ENCODE peak calls at places on chromosomes 4 and X, in five cellular contexts. T is iPS DF 6.9, E is neuronal stem cell, Z is MM.1S, B is body of pancreas. V is an unnamed sample. For H3K4me1, the result is how much of the 10 kb centered on the place peaks cover.

GRCh38 chr4:8730681-8731080 is 138.1 kb downstream of the CPZ start:
- DNase-seq in T (no peak), E (no peak), Z (no peak), B (no peak), V (peak)

GRCh38 chrX:134426285-134426684 is 33.7 kb upstream of the HPRT1 start:
- DNase-seq in T (no peak), E (no peak), Z (no peak), B (no peak), V (no peak)

GRCh38 chrX:140503714-140504351 is 1.0 kb downstream of the SOX3 start:
- DNase-seq in T (no peak), E (no peak), Z (no peak), B (peak), V (no peak)

GRCh38 chr4:139171878-139172691 is 4.9 kb downstream of the ELF2 start:
- DNase-seq in T (no peak), E (no peak), Z (no peak), B (no peak), V (peak)

GRCh38 chr4:3320361-3321023 is 27.7 kb downstream of the RGS12 start:
- DNase-seq in T (no peak), E (no peak), Z (no peak), B (peak), V (no peak)

GRCh38 chr4:149972407-149972806 is 105.8 kb upstream of the DCLK2 start:
- DNase-seq in T (no peak), E (no peak), Z (no peak), B (no peak), V (no peak)

GRCh38 chrX:150845091-150845490 is 53.4 kb downstream of the CD99L2 start:
- DNase-seq in T (no peak), E (no peak), Z (no peak), B (no peak), V (no peak)

GRCh38 chr4:1547863-1548637 is 136.1 kb downstream of the FAM53A start:
- DNase-seq in T (no peak), E (no peak), Z (no peak), B (no peak), V (no peak)

GRCh38 chr4:15007201-15007600 is 4.9 kb downstream of the CPEB2 start:
- DNase-seq in T (no peak), E (no peak), Z (no peak), B (no peak), V (peak)

GRCh38 chr4:106245176-106245575 is 70.8 kb downstream of the TBCK start:
- DNase-seq in T (no peak), E (no peak), Z (no peak), B (no peak), V (no peak)

DNA sequence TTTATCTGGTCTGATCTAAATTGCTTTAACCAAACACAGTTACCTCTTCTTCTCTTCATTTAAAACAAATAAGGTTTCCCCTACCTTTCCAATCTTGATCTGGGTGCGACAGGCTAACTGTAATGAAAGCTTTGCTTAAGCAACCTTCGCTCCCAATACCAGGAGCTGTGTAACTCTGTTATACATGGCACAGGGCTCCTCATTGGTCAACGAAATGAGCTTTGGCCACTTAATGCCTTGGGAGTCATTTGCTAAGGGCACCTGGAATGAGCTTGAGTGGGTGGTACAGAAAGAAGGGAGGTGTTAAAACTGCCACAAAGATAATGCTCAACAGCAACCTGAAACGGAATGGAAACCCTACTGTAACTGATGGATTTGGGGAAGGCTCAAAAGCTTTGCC is 140.5 kb downstream of the CHRNA9 start:
- DNase-seq in T (no peak), E (no peak), Z (no peak), B (no peak), V (no peak)
- H3K27ac ChIP-seq in T (no peak), E (no peak), Z (no peak), B (peak), V (no peak)

GRCh38 chr4:184898793-184899192 is 73.0 kb upstream of the ACSL1 start:
- DNase-seq in T (no peak), E (no peak), Z (no peak), B (no peak), V (no peak)
- H3K4me1 ChIP-seq in T (under half), E (under half), Z (under half), B (under half), V (under half)

GRCh38 chrX:23052324-23052723 is 52.6 kb downstream of the DDX53 start:
- DNase-seq in T (no peak), E (no peak), Z (no peak), B (no peak), V (no peak)
- H3K27ac ChIP-seq in T (no peak), E (no peak), Z (no peak), B (no peak), V (no peak)

DNA sequence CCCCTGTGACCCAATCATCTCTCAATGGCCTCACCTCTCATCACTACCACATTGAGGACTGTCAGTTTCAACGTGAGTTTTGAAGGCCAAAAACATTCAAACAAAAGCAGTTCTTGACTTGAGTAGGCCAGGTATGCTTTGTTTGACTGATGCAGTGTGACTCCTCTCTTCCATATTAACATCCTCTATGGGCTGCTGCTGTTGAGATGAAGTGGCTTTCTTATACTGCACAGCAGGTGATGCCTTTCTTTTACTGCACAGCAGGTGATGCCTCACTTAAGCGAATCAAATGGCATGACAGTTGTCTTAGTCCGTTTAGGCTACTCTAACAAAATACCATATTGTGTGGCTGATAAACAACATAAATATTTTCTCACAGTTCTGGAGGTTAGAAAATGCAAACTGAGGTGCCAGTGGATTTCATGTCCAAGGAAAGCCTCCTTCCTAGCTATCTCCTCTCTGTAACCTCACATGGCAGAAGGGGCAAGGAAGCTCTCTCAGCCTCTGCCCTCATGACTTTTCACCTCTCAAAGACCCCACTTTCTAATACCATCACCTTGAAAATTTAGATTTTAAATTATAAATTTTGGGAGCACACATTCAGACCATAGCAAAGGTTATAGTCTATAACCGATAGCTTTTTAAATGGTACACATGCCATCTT is 2267.9 kb upstream of the AGA start:
- DNase-seq in T (peak), E (peak), Z (no peak), B (no peak), V (no peak)
- H3K4me1 ChIP-seq in T (under half), E (under half), Z (under half), B (under half), V (under half)

GRCh38 chr4:71187399-71188196 is 151.2 kb upstream of the SLC4A4 start:
- DNase-seq in T (no peak), E (peak), Z (no peak), B (peak), V (peak)
- H3K27ac ChIP-seq in T (no peak), E (no peak), Z (no peak), B (peak), V (peak)

DNA sequence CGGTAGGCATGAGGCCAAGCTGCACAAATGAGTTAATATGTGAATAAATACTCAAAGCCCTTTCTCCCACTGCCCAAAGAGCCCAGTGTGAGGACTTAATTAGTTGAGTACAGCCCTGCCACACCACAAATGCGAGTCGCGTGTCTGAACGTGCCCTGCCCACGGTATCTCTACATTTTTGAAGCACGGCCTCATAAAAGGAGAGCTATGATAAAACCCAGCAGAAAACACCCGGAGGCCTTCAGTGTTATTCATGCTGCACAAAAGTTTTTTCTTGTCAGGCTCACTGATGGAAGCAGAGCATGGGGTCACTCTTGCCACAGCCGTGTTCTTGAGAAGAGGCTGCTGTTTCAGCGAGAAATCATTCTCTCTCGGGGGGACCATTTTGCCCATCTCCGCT is 88.6 kb downstream of the SORCS2 start:
- DNase-seq in T (no peak), E (no peak), Z (no peak), B (no peak), V (no peak)
- H3K4me1 ChIP-seq in T (under half), E (under half), Z (under half), B (under half), V (under half)

DNA sequence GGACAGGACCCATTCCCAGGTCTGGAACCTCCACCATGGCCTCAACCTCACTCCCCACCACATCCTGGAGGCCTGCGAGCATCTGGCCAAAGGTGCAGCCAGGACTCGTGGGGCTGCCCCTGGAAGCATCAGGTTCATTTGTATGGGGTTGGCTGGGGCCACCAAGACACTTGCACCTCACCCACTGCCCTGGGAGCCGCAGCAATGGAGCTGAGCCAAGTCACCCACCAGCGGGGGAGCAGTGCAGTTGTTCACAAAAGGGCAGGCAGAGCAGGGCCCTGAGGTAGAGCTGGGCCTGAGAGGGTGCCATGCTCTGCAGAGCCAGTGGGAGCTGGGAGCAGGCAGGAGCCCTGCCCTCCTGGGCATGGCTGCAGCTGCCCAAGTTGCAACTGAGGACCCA is 163.5 kb downstream of the FAM47A start:
- DNase-seq in T (no peak), E (no peak), Z (no peak), B (no peak), V (no peak)
- H3K27ac ChIP-seq in T (no peak), E (no peak), Z (no peak), B (no peak), V (no peak)

V was measured in osteoblast.